ENCODE peak calls at places on chromosomes 2 and 18, in five cellular contexts. O is prostate gland, E is right atrium auricular region, K is glutamatergic neuron, D is mammary epithelial cell. Y is an unnamed sample.

GRCh38 chr18:22324191-22325131 is 93.3 kb downstream of the CTAGE1 start:
- DNase-seq in O (no peak), E (no peak), K (no peak), D (no peak), Y (peak)

GRCh38 chr18:58338961-58339722 is 289.7 kb downstream of the ALPK2 start:
- DNase-seq in O (no peak), E (no peak), K (no peak), D (no peak), Y (peak)

GRCh38 chr2:32427672-32428622 is 71.1 kb downstream of the BIRC6 start:
- DNase-seq in O (no peak), E (no peak), K (no peak), D (no peak), Y (no peak)

GRCh38 chr2:155099784-155100183 is 401.3 kb downstream of the KCNJ3 start:
- DNase-seq in O (no peak), E (no peak), K (no peak), D (peak), Y (peak)

GRCh38 chr2:176139170-176139611 is 9.7 kb downstream of the HOXD8 start:
- DNase-seq in O (no peak), E (no peak), K (no peak), D (no peak), Y (no peak)

GRCh38 chr18:22394428-22394827 is 23.3 kb downstream of the CTAGE1 start:
- DNase-seq in O (no peak), E (no peak), K (no peak), D (no peak), Y (no peak)

GRCh38 chr18:22238036-22238435 is 68.6 kb downstream of the GATA6 start:
- DNase-seq in O (no peak), E (no peak), K (no peak), D (no peak), Y (no peak)

GRCh38 chr2:146867472-146867986 is 977.3 kb upstream of the ACVR2A start:
- DNase-seq in O (no peak), E (no peak), K (no peak), D (no peak), Y (no peak)

GRCh38 chr2:54336136-54336976 is 80.3 kb upstream of the TSPYL6 start:
- DNase-seq in O (no peak), E (no peak), K (no peak), D (peak), Y (peak)

GRCh38 chr2:109157563-109158105 is 28.6 kb downstream of the SH3RF3 start:
- DNase-seq in O (no peak), E (no peak), K (no peak), D (no peak), Y (no peak)

GRCh38 chr18:65435529-65435928 is 315.3 kb upstream of the CDH7 start:
- DNase-seq in O (no peak), E (no peak), K (no peak), D (no peak), Y (no peak)

GRCh38 chr2:59889305-59889704 is 664.1 kb downstream of the BCL11A start:
- DNase-seq in O (no peak), E (no peak), K (no peak), D (no peak), Y (no peak)

GRCh38 chr2:98598781-98599428 is 9.4 kb downstream of the COA5 start:
- DNase-seq in O (no peak), E (no peak), K (no peak), D (peak), Y (peak)

GRCh38 chr2:10188211-10188610 is 65.7 kb downstream of the RRM2 start:
- DNase-seq in O (no peak), E (no peak), K (no peak), D (peak), Y (peak)

GRCh38 chr2:238513346-238513745 is 86.6 kb downstream of the ASB1 start:
- DNase-seq in O (peak), E (no peak), K (peak), D (peak), Y (peak)

GRCh38 chr2:1854747-1855146 is 110.4 kb upstream of the PXDN start:
- DNase-seq in O (no peak), E (no peak), K (peak), D (peak), Y (no peak)

GRCh38 chr2:49021170-49021743 is 133.1 kb downstream of the FSHR start:
- DNase-seq in O (no peak), E (no peak), K (peak), D (no peak), Y (no peak)

GRCh38 chr18:74778191-74778847 is 180.6 kb downstream of the ZNF407 start:
- DNase-seq in O (no peak), E (no peak), K (no peak), D (peak), Y (peak)

GRCh38 chr2:64586883-64587481 is 62.9 kb downstream of the AFTPH start:
- DNase-seq in O (no peak), E (no peak), K (no peak), D (peak), Y (peak)

GRCh38 chr2:42906557-42907380 is 114.4 kb upstream of the HAAO start:
- DNase-seq in O (no peak), E (peak), K (peak), D (peak), Y (no peak)

GRCh38 chr2:200811336-200812121 is at the start of gene BZW1:
- DNase-seq in O (peak), E (peak), K (peak), D (peak), Y (peak)

GRCh38 chr2:59904145-59904544 is 649.3 kb downstream of the BCL11A start:
- DNase-seq in O (no peak), E (no peak), K (no peak), D (no peak), Y (no peak)

GRCh38 chr2:200618590-200619021 is 32.8 kb downstream of the AOX1 start:
- DNase-seq in O (peak), E (no peak), K (no peak), D (no peak), Y (peak)

GRCh38 chr2:147351789-147352188 is 493.0 kb upstream of the ACVR2A start:
- DNase-seq in O (no peak), E (no peak), K (no peak), D (no peak), Y (no peak)

GRCh38 chr2:237022533-237022932 is 63.2 kb upstream of the COPS8 start:
- DNase-seq in O (no peak), E (no peak), K (no peak), D (no peak), Y (no peak)

GRCh38 chr2:138910427-138910826 is 130.2 kb upstream of the NXPH2 start:
- DNase-seq in O (no peak), E (no peak), K (no peak), D (no peak), Y (no peak)

GRCh38 chr2:197889041-197889440 is 84.6 kb downstream of the PLCL1 start:
- DNase-seq in O (no peak), E (no peak), K (no peak), D (peak), Y (peak)

GRCh38 chr2:36246320-36246990 is 109.1 kb upstream of the CRIM1 start:
- DNase-seq in O (no peak), E (no peak), K (no peak), D (peak), Y (peak)

GRCh38 chr2:6788614-6789013 is 77.1 kb downstream of the CMPK2 start:
- DNase-seq in O (no peak), E (no peak), K (no peak), D (peak), Y (peak)

GRCh38 chr2:167134381-167135072 is 246.2 kb downstream of the XIRP2 start:
- DNase-seq in O (no peak), E (no peak), K (no peak), D (peak), Y (peak)

GRCh38 chr18:13394794-13395193 is 176.2 kb downstream of the LDLRAD4 start:
- DNase-seq in O (no peak), E (no peak), K (no peak), D (no peak), Y (no peak)

GRCh38 chr2:133167990-133168389 is 400.3 kb downstream of the NCKAP5 start:
- DNase-seq in O (no peak), E (no peak), K (no peak), D (no peak), Y (no peak)
- TF ChIP-seq CTCF in O (no peak), E (no peak), K (no peak), D (no peak), Y (no peak)

DNA sequence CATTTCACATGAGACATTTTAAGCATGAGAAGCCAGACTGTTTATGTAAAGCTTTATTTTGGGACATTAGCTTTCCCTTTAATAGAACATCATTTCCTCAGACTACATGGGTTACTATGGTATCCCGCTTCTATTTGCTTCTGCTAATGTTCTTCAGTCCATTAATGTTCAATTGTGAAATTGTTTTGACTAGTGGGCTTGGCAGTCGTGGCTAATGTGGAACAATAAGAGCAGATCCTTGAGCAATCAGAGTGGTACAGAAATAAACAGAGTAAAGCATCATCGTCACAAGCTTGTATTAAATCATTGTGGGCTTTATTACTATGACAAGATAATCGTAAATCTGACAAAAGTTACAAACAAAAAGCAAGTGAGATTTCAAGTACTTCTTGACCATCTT is 60.2 kb downstream of the PDE1A start:
- DNase-seq in O (no peak), E (no peak), K (no peak), D (peak), Y (no peak)
- TF ChIP-seq CTCF in O (no peak), E (no peak), K (no peak), D (no peak), Y (no peak)

GRCh38 chr2:178704876-178705275 is 102.3 kb downstream of the TTN start:
- DNase-seq in O (no peak), E (no peak), K (no peak), D (no peak), Y (no peak)

GRCh38 chr2:178700922-178701342 is 106.3 kb downstream of the TTN start:
- DNase-seq in O (no peak), E (no peak), K (no peak), D (peak), Y (peak)
- TF ChIP-seq CTCF in O (peak), E (peak), K (peak), D (peak), Y (peak)

DNA sequence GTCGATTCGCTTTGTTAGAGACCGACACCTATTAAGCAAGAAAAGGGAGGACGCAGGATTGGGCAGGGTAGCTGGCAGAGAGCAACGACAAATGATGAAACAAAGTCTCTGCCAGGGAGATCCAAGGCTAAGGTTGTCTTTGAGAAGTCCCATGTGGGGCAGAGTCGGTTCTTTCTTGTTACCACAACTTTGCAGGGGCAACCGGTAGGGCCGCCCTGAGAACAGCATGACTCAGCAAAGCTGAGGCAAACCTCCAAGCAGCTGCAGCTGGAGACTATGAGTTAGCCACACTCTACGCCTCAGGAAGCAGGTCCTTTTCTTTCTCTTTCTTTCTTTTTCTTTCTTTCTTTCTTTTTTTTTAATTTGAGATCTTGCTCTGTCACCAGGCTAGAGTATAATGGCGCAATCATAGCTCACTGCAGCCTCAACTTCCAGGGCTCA is 452.3 kb upstream of the ID2 start:
- DNase-seq in O (peak), E (peak), K (no peak), D (peak), Y (peak)
- TF ChIP-seq CTCF in O (no peak), E (no peak), K (no peak), D (no peak), Y (no peak)

GRCh38 chr2:120289221-120289906 is 36.7 kb downstream of the RALB start:
- DNase-seq in O (no peak), E (no peak), K (no peak), D (no peak), Y (no peak)
- TF ChIP-seq CTCF in O (no peak), E (no peak), K (no peak), D (peak), Y (no peak)

DNA sequence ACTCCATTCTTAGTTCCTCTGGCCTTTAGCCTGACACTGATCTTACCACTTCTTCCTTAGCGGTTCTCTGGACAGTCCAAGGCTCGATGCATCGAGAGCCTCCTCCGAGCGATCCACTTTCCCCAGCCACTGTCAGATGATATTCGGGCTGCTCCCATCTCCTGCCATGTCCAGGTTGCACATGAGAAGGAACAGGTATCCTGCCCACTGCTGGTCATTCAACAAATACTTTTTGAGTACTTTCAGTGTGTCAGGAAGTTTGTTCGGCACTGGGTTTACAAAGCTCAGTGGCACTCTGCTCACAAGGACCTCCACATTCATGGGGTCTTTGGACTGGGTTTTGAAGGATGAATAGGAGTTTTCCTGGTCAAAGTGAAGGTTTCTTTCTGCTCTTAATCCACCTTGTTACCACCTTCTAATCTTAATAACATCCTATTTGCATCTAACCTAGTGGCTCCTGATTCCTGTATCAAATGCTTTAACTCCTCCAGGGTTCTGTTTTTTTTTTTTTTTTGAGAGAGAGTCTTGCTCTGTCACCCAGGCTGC is 25.8 kb downstream of the GCKR start:
- DNase-seq in O (no peak), E (no peak), K (no peak), D (no peak), Y (no peak)
- TF ChIP-seq CTCF in O (no peak), E (no peak), K (no peak), D (peak), Y (no peak)

DNA sequence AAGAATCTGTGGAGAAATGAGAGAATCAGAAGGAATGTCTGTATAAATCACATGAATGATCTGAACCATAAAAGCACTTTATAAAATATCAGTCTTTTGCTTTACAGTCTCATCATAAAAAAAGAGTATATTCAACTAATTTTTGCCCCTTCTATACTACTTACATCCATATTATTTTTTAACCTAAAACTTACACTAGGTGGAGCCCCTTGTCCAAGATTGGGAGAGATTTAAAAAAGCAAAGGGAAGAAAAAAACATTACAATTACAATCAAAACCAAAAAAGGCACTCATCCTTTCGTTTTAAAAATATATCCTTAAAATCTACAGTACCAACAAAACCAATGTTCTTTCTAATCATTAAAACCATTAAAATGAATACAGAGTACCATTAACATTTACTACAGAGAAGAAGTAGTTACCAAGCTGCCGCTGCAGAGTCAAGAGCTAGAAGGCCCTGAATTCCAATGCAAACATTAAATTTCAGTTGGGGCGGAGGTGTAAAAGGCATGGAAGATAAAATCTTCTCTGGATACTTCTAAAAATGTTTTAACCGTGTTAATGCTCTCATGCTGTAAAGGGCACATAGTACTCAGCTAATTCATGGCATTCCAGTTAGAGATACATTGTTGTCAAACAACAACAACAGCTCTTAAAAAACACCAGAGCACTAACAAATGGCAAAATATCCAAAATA is 56.7 kb upstream of the EPB41L3 start:
- DNase-seq in O (no peak), E (no peak), K (no peak), D (no peak), Y (peak)
- TF ChIP-seq CTCF in O (peak), E (peak), K (no peak), D (no peak), Y (no peak)

GRCh38 chr2:72080286-72081145 is 67.1 kb downstream of the CYP26B1 start:
- DNase-seq in O (no peak), E (no peak), K (no peak), D (no peak), Y (no peak)
- TF ChIP-seq CTCF in O (no peak), E (no peak), K (no peak), D (no peak), Y (no peak)

GRCh38 chr2:234691968-234692955 is 195.4 kb upstream of the ARL4C start:
- DNase-seq in O (no peak), E (no peak), K (no peak), D (no peak), Y (no peak)

GRCh38 chr2:234689911-234690379 is 193.1 kb upstream of the ARL4C start:
- DNase-seq in O (no peak), E (peak), K (no peak), D (no peak), Y (no peak)

GRCh38 chr2:234690569-234691225 is 193.8 kb upstream of the ARL4C start:
- DNase-seq in O (peak), E (peak), K (peak), D (peak), Y (peak)

GRCh38 chr2:234694244-234695013 is 197.5 kb upstream of the ARL4C start:
- DNase-seq in O (no peak), E (no peak), K (no peak), D (peak), Y (peak)

GRCh38 chr2:234691226-234691600 is 194.3 kb upstream of the ARL4C start:
- DNase-seq in O (peak), E (no peak), K (no peak), D (no peak), Y (peak)
- TF ChIP-seq CTCF in O (no peak), E (no peak), K (no peak), D (no peak), Y (no peak)